ENCODE peak calls at places on chromosomes 16 and 17, in five cellular contexts. I is GM23338, H is psoas muscle, M is tibial nerve, N is transverse colon. O is an unnamed sample.

GRCh38 chr17:80982426-80982974 is 9.1 kb upstream of the CHMP6 start:
- DNase-seq in I (no peak), H (no peak), M (no peak), N (no peak), O (no peak)

GRCh38 chr17:34452769-34453168 is 89.7 kb upstream of the CCL1 start:
- DNase-seq in H (no peak), N (no peak), I (no peak), M (no peak), O (no peak)

GRCh38 chr16:48250520-48251278 is 3.4 kb upstream of the ABCC11 start:
- DNase-seq in H (no peak), N (no peak), M (no peak), I (no peak), O (no peak)

GRCh38 chr17:27456681-27457404 is 595 bp downstream of the KSR1 start:
- DNase-seq in H (peak), I (peak), N (peak), M (no peak), O (peak)

GRCh38 chr17:19718613-19719364 is 2.4 kb upstream of the SLC47A2 start:
- DNase-seq in M (no peak), N (no peak), H (peak), I (peak), O (no peak)

GRCh38 chr16:4410335-4411075 is 5.9 kb downstream of the CORO7 start:
- DNase-seq in M (peak), N (peak), I (no peak), H (no peak), O (peak)

GRCh38 chr16:57562669-57563486 is 20.4 kb downstream of the ADGRG5 start:
- DNase-seq in H (no peak), I (no peak), M (no peak), N (no peak), O (peak)

GRCh38 chr17:4584125-4584834 is at the start of gene SMTNL2:
- DNase-seq in M (no peak), I (peak), H (peak), N (no peak), O (no peak)

GRCh38 chr17:73227379-73227778 is 34.3 kb downstream of the CPSF4L start:
- DNase-seq in N (no peak), I (no peak), H (no peak), M (no peak), O (no peak)

GRCh38 chr17:74379495-74380085 is 12.3 kb downstream of the GPR142 start:
- DNase-seq in H (peak), N (peak), I (peak), M (peak), O (peak)

GRCh38 chr16:11097094-11097781 is 152.9 kb downstream of the CLEC16A start:
- DNase-seq in H (no peak), M (no peak), N (no peak), I (no peak), O (no peak)

GRCh38 chr17:78935419-78936323 is 10.5 kb upstream of the TIMP2 start:
- DNase-seq in I (no peak), H (peak), M (peak), N (peak), O (peak)

GRCh38 chr16:8569650-8570338 is 20.5 kb downstream of the TMEM114 start:
- DNase-seq in H (no peak), I (peak), N (no peak), M (no peak), O (no peak)

GRCh38 chr16:72101195-72101594 is 7.5 kb downstream of the DHX38 start:
- DNase-seq in H (no peak), I (no peak), N (no peak), M (no peak), O (no peak)
- TF ChIP-seq CTCF in H (no peak), I (no peak), N (no peak), M (no peak), O (no peak)

GRCh38 chr17:56912105-56912999 is 1.5 kb downstream of the TRIM25 start:
- DNase-seq in H (peak), M (peak), I (no peak), N (peak), O (no peak)
- H3K27ac ChIP-seq in H (peak), M (peak), I (no peak), N (peak), O (peak)

GRCh38 chr17:65664696-65665095 is 103.2 kb upstream of the AXIN2 start:
- DNase-seq in H (no peak), M (no peak), I (no peak), N (no peak), O (no peak)
- TF ChIP-seq CTCF in H (no peak), M (no peak), I (no peak), N (no peak), O (no peak)

GRCh38 chr16:25031132-25031440 is 15.9 kb upstream of the ARHGAP17 start:
- DNase-seq in I (no peak), M (no peak), N (no peak), H (no peak), O (no peak)

GRCh38 chr16:25027781-25028180 is 12.6 kb upstream of the ARHGAP17 start:
- DNase-seq in M (no peak), H (no peak), N (no peak), I (no peak), O (no peak)

GRCh38 chr16:25033852-25034251 is 18.7 kb upstream of the ARHGAP17 start:
- DNase-seq in I (no peak), H (no peak), N (no peak), M (no peak), O (no peak)

GRCh38 chr16:25031441-25032307 is 16.5 kb upstream of the ARHGAP17 start:
- DNase-seq in H (peak), I (peak), N (peak), M (peak), O (peak)

DNA sequence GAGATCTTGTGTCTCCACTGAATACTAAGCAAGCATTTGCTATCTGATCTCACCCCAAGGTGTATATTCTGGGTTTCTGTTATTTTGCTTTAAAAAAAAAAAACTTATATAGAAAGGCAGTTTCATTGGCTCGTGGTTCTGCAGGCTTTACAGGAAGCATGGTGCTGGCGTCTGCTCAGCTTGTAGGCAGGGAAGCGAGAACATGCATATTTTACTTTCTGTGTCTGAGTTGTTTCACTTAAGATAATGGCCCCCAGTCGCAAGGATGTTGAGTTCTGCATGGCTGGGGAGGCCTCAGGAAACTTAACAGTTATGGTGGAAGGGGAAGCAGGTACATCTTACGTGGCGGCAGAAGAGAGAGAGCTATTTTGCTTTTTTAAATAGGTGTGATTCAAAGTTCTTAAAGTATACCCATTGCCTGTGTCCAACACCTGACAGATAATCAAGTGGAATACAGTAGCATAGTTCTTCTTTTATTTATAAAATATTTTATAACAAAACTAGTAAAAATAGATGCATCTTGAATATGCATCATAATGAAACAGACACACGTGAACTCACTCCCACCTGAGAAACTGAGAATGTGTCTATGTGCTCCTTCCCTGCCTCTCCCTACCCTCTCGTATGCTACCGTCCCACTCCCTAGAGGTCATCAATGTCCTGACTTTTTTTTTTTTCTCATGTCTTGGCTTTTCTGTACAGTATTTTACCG is 15.4 kb upstream of the ARHGAP17 start:
- DNase-seq in M (no peak), N (no peak), H (no peak), I (no peak), O (no peak)
- H3K27ac ChIP-seq in M (no peak), N (peak), H (peak), I (no peak), O (no peak)

DNA sequence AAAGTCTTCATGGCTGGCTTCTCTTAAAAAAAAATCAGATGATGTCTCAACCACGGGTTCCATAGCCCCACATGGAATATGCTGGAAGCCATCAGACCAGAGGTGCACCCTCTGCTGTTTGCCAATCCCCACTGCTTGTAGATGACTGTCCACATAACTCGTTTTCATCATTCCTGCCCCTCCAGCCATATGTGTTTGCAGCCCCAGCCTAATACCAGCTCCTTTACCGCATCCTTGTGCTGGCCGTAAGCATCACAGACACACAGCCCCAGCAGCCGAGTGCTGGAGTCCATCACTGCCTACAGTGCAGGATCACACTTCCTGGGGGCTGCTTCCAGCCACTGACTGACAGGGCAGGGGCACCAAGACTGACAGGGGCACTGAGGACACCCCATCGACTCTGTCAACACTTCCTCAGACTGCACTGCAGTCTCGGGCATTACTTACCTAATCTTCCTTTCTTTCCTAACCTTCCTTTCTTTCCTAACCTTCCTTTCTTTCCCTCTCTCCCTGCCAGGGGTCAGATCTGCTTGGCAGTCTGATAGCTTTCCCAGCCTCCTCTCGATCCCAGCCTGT is 5.0 kb downstream of the RCVRN start:
- DNase-seq in H (no peak), I (no peak), N (no peak), M (no peak), O (no peak)
- TF ChIP-seq CTCF in H (no peak), I (no peak), N (no peak), M (no peak), O (no peak)

GRCh38 chr17:48761114-48761513 is 32.6 kb upstream of the HOXB13 start:
- DNase-seq in N (no peak), M (no peak), I (no peak), H (no peak), O (no peak)
- H3K27ac ChIP-seq in N (peak), M (no peak), I (no peak), H (no peak), O (no peak)

GRCh38 chr16:1102921-1103648 is 7.0 kb upstream of the C1QTNF8 start:
- DNase-seq in I (peak), H (peak), M (peak), N (peak), O (peak)
- TF ChIP-seq CTCF in I (peak), H (peak), M (peak), N (peak), O (peak)

GRCh38 chr17:67582632-67583230 is 135.0 kb upstream of the NOL11 start:
- DNase-seq in N (peak), M (no peak), H (no peak), I (no peak), O (no peak)
- H3K27ac ChIP-seq in N (no peak), M (no peak), H (no peak), I (no peak), O (no peak)

GRCh38 chr16:83939266-83939856 is 13.7 kb upstream of the OSGIN1 start:
- DNase-seq in H (no peak), I (no peak), N (no peak), M (no peak), O (no peak)
- TF ChIP-seq CTCF in H (no peak), I (no peak), N (no peak), M (no peak), O (no peak)

GRCh38 chr17:32136856-32137255 is 5.4 kb upstream of the RHOT1 start:
- DNase-seq in M (no peak), N (no peak), H (no peak), I (no peak), O (peak)

GRCh38 chr17:32142038-32142856 is at the start of gene RHOT1:
- DNase-seq in M (peak), H (peak), N (peak), I (peak), O (peak)

GRCh38 chr17:32142857-32143524 is 689 bp downstream of the RHOT1 start:
- DNase-seq in N (peak), I (peak), H (peak), M (peak), O (peak)

GRCh38 chr17:32143525-32143865 is 1.2 kb downstream of the RHOT1 start:
- DNase-seq in I (no peak), N (no peak), H (peak), M (no peak), O (no peak)

DNA sequence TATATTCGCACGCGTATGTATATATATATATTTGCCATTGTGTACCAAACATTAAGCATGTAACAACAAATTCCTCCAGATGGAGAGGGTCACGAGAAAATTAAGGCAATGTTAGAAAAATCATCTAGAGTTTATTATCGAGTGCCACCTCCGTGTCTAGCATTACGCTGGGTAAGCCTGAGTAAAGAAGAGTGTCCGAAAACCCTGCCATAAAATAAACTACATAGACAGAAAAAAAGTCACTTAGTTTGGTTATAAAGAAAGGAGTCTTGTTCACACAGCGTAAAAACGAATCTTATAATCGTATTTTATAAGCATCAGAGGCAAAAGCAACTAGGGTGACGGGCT is 638 bp upstream of the RHOT1 start:
- DNase-seq in H (no peak), N (no peak), M (no peak), I (no peak), O (no peak)
- H3K27ac ChIP-seq in H (peak), N (peak), M (peak), I (peak), O (peak)

O was measured in Peyer's patch.